ENCODE peak calls at places on chromosomes 7 and 10, in ten cellular contexts. N is right lobe of liver, Y is HL-60, V is bronchial epithelial cell, H is Panc1, P is adrenal gland, D is Peyer's patch, W is PC-3, T is heart right ventricle, U is psoas muscle. M is an unnamed sample.

GRCh38 chr10:129046074-129046681 is 420.9 kb upstream of the MGMT start:
- DNase-seq in H (no peak), P (no peak), N (no peak), U (no peak), T (no peak), D (no peak), W (no peak), V (no peak), Y (no peak), M (no peak)

GRCh38 chr7:114854369-114854768 is 67.5 kb upstream of the MDFIC start:
- DNase-seq in W (no peak), N (no peak), P (no peak), V (peak; percentile 21), H (no peak), T (no peak), Y (no peak), D (no peak), U (no peak), M (no peak)

GRCh38 chr7:118080947-118081346 is 103.0 kb upstream of the LSM8 start:
- DNase-seq in V (peak; percentile 99), P (no peak), W (peak; percentile 71), D (no peak), U (no peak), Y (no peak), T (no peak), H (no peak), N (no peak), M (peak; percentile 24)

GRCh38 chr10:88933584-88933983 is 19.0 kb downstream of the ACTA2 start:
- DNase-seq in W (no peak), P (no peak), T (no peak), V (no peak), H (no peak), U (no peak), D (no peak), N (no peak), Y (no peak), M (no peak)

GRCh38 chr7:79453558-79454324 is at the start of gene MAGI2:
- DNase-seq in N (peak; percentile 88), U (peak; percentile 86), V (peak; percentile 20), W (no peak), Y (no peak), D (peak; percentile 58), H (no peak), P (peak; percentile 92), T (peak; percentile 89), M (no peak)

GRCh38 chr10:89032141-89032814 is 41.7 kb downstream of the FAS start:
- DNase-seq in W (peak; percentile 77), T (no peak), U (no peak), Y (no peak), N (no peak), V (peak; percentile 98), D (no peak), P (no peak), H (peak; percentile 42), M (peak; percentile 21)

GRCh38 chr7:78535655-78536054 is 737.1 kb downstream of the PHTF2 start:
- DNase-seq in T (no peak), Y (no peak), U (no peak), V (no peak), N (no peak), H (no peak), W (no peak), D (no peak), P (no peak), M (no peak)

GRCh38 chr10:129545257-129545656 is 78.2 kb downstream of the MGMT start:
- DNase-seq in Y (no peak), W (peak; percentile 63), H (no peak), D (no peak), T (no peak), U (no peak), N (peak; percentile 23), P (no peak), V (peak; percentile 80), M (no peak)

GRCh38 chr7:57403601-57404342 is 46.2 kb upstream of the ZNF716 start:
- DNase-seq in U (peak; percentile 69), H (no peak), V (no peak), Y (no peak), W (peak; percentile 28), T (peak; percentile 79), N (peak; percentile 88), P (peak; percentile 87), D (no peak), M (no peak)

GRCh38 chr10:3948843-3949242 is 163.8 kb upstream of the KLF6 start:
- DNase-seq in U (peak; percentile 21), V (peak; percentile 83), D (no peak), T (no peak), W (peak; percentile 88), P (no peak), Y (no peak), H (no peak), N (no peak), M (no peak)

GRCh38 chr10:59907537-59907917 is 1.2 kb upstream of the CCDC6 start:
- DNase-seq in Y (no peak), V (no peak), P (no peak), T (no peak), U (no peak), W (peak; percentile 48), D (no peak), H (no peak), N (no peak), M (no peak)

GRCh38 chr7:22640269-22640668 is 86.7 kb upstream of the IL6 start:
- DNase-seq in V (no peak), U (no peak), N (no peak), T (no peak), P (no peak), W (no peak), Y (no peak), H (no peak), D (no peak), M (peak; percentile 63)

GRCh38 chr7:27375958-27376357 is 133.4 kb downstream of the EVX1 start:
- DNase-seq in D (no peak), W (no peak), P (no peak), N (no peak), U (no peak), Y (no peak), T (peak; percentile 6), V (no peak), H (no peak), M (no peak)

GRCh38 chr10:92662852-92663251 is 26.9 kb upstream of the HHEX start:
- DNase-seq in T (no peak), V (no peak), U (no peak), H (no peak), D (no peak), N (no peak), W (no peak), P (no peak), Y (no peak), M (no peak)

GRCh38 chr10:68560916-68561691 is 967 bp downstream of the TET1 start:
- DNase-seq in V (no peak), U (peak; percentile 24), D (peak; percentile 48), Y (no peak), W (no peak), T (peak; percentile 6), P (peak; percentile 17), N (no peak), H (no peak), M (no peak)

GRCh38 chr10:68562666-68563522 is 2.8 kb downstream of the TET1 start:
- DNase-seq in D (no peak), Y (peak; percentile 16), V (peak; percentile 23), W (no peak), T (no peak), H (no peak), P (no peak), N (no peak), U (no peak), M (no peak)

GRCh38 chr10:68560201-68560915 is at the start of gene TET1:
- DNase-seq in H (no peak), Y (peak; percentile 61), P (peak; percentile 31), T (peak; percentile 54), N (peak; percentile 59), W (peak; percentile 68), D (peak; percentile 49), V (no peak), U (peak; percentile 55), M (no peak)

GRCh38 chr10:68559872-68560200 is 301 bp upstream of the TET1 start:
- DNase-seq in Y (peak; percentile 57), U (peak; percentile 25), D (no peak), T (no peak), P (no peak), W (no peak), N (no peak), H (no peak), V (no peak), M (no peak)

GRCh38 chr10:68561804-68562649 is 1.9 kb downstream of the TET1 start:
- DNase-seq in Y (no peak), U (no peak), W (no peak), N (no peak), V (no peak), D (no peak), P (no peak), T (no peak), H (no peak), M (no peak)
- TF ChIP-seq CTCF in Y (no peak), U (no peak), W (no peak), N (no peak), V (no peak), D (no peak), P (no peak), T (no peak), H (no peak), M (no peak)

DNA sequence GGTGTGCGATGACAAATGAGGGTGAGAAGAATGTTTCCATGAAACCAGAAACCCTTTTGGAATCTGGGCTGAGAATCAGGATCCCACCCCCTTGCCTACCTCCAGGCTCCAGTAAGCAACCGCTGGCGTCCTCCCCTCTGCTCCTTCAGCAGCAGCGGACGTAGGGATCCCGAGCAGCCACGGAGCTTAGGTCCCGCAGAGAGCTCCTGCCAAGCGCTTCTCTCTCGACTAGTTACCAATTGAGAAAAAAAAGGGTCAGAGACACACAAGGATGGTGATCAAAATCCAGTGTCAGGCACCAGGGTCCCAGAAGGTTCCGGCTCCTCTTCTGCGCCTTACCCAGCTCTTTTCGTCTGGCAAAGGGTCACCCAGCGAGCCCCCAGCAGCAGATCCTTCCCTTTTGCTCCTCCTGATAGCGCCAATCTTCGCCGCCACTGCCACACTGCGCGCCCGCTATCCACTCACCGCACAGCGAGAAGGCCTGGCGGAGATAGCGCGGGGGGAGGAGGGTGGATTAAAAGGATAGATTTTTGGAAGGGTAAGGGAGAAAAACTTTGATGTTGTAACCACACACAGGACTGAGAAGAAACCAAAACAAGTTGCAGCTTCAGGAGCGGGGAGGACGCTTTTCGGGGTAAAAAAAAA is 733.4 kb downstream of the ZWINT start:
- DNase-seq in W (no peak), U (no peak), H (no peak), V (no peak), N (no peak), P (peak; percentile 69), D (no peak), Y (no peak), T (no peak), M (no peak)
- H3K4me3 ChIP-seq in W (no peak overlapping the region), U (peak overlapping the region; percentile 28), H (no peak overlapping the region), V (no peak overlapping the region), N (no peak overlapping the region), P (no peak overlapping the region), D (no peak overlapping the region), Y (no peak overlapping the region), T (peak overlapping the region; percentile 9), M (no peak overlapping the region)

GRCh38 chr7:149420006-149420405 is 40.9 kb downstream of the ZNF777 start:
- DNase-seq in H (no peak), W (no peak), Y (no peak), U (no peak), P (no peak), D (no peak), V (no peak), T (no peak), N (no peak), M (no peak)
- TF ChIP-seq CTCF in H (no peak), W (no peak), Y (no peak), U (no peak), P (no peak), D (no peak), V (no peak), T (no peak), N (no peak), M (no peak)

GRCh38 chr10:132574783-132575319 is 37.3 kb downstream of the INPP5A start:
- DNase-seq in W (peak; percentile 72), T (no peak), U (no peak), H (no peak), Y (peak; percentile 71), V (no peak), D (no peak), N (peak; percentile 60), P (no peak), M (no peak)
- H3K4me3 ChIP-seq in W (peak overlapping the region; percentile 68), T (no peak overlapping the region), U (no peak overlapping the region), H (peak overlapping the region; percentile 42), Y (peak overlapping the region; percentile 11), V (no peak overlapping the region), D (no peak overlapping the region), N (no peak overlapping the region), P (no peak overlapping the region), M (peak overlapping the region; percentile 15)

M was measured in GM12864.